ENCODE peak calls at places on chromosomes 2 and 18, in six cellular contexts. K is NCI-H774; R is caudate nucleus; B is stimulated activated CD8-positive, alpha-beta memory T cell treated with anti-CD3 and anti-CD28 coated beads, Interleukin-4, amount 100 ng/mL, for 24 hours; V is GM12865; L is NCI-H524 treated with DMSO at 0.1 percent for 48 hours. Q is an unnamed sample.

GRCh38 chr2:141440072-141440635 is 690.7 kb downstream of the LRP1B start:
- DNase-seq in L (no peak), B (no peak), V (no peak), R (no peak), K (no peak), Q (no peak)

GRCh38 chr2:222479855-222480254 is 55.5 kb downstream of the SGPP2 start:
- DNase-seq in L (no peak), K (no peak), R (no peak), B (no peak), V (no peak), Q (no peak)

GRCh38 chr2:239606955-239607794 is 206.4 kb upstream of the HDAC4 start:
- DNase-seq in K (no peak), R (no peak), V (no peak), B (no peak), L (no peak), Q (no peak)

GRCh38 chr2:206979922-206980321 is 40.6 kb downstream of the CPO start:
- DNase-seq in K (no peak), L (no peak), V (no peak), B (no peak), R (no peak), Q (no peak)

GRCh38 chr18:48358868-48359267 is 50.3 kb downstream of the ZBTB7C start:
- DNase-seq in K (no peak), B (no peak), V (peak), L (no peak), R (no peak), Q (no peak)

GRCh38 chr2:239603411-239604356 is 202.9 kb upstream of the HDAC4 start:
- DNase-seq in R (no peak), V (no peak), B (no peak), K (no peak), L (no peak), Q (no peak)

GRCh38 chr18:9577361-9577760 is 37.0 kb downstream of the PPP4R1 start:
- DNase-seq in L (no peak), K (no peak), B (no peak), V (no peak), R (no peak), Q (no peak)

GRCh38 chr2:54149623-54150501 is 34.4 kb downstream of the ACYP2 start:
- DNase-seq in V (no peak), L (no peak), R (no peak), B (no peak), K (no peak), Q (no peak)

GRCh38 chr2:75853441-75853840 is 142.7 kb upstream of the GCFC2 start:
- DNase-seq in L (no peak), K (no peak), B (no peak), V (no peak), R (no peak), Q (no peak)

GRCh38 chr2:200373196-200373595 is 66.7 kb downstream of the SPATS2L start:
- DNase-seq in R (no peak), K (no peak), L (no peak), B (no peak), V (peak), Q (no peak)

GRCh38 chr2:196356332-196356731 is 185.0 kb upstream of the STK17B start:
- DNase-seq in L (no peak), K (no peak), B (no peak), V (no peak), R (no peak), Q (no peak)

GRCh38 chr2:26394694-26395093 is 7.0 kb upstream of the DRC1 start:
- DNase-seq in R (no peak), V (no peak), B (no peak), K (no peak), L (no peak), Q (no peak)

GRCh38 chr2:168152902-168153301 is 94.5 kb downstream of the STK39 start:
- DNase-seq in L (no peak), R (no peak), K (no peak), V (no peak), B (no peak), Q (no peak)

GRCh38 chr2:17179145-17179808 is 339.0 kb downstream of the RAD51AP2 start:
- DNase-seq in V (no peak), L (no peak), R (no peak), B (no peak), K (no peak), Q (no peak)

GRCh38 chr2:152525277-152525838 is 190.4 kb downstream of the FMNL2 start:
- DNase-seq in B (no peak), L (no peak), K (no peak), R (peak), V (no peak), Q (no peak)

GRCh38 chr2:148876190-148876588 is 1.2 kb downstream of the KIF5C start:
- DNase-seq in V (peak), L (no peak), R (peak), K (peak), B (no peak), Q (peak)

GRCh38 chr2:171554991-171555615 is 32.8 kb downstream of the CYBRD1 start:
- DNase-seq in R (no peak), L (peak), K (no peak), B (no peak), V (no peak), Q (no peak)

GRCh38 chr2:8525582-8526402 is 156.1 kb upstream of the ID2 start:
- DNase-seq in V (peak), K (peak), L (no peak), R (peak), B (no peak), Q (no peak)

GRCh38 chr2:8145385-8145784 is 536.5 kb upstream of the ID2 start:
- DNase-seq in K (no peak), L (no peak), B (no peak), V (peak), R (no peak), Q (no peak)

GRCh38 chr2:110755494-110756078 is 23.2 kb downstream of the ACOXL start:
- DNase-seq in V (no peak), K (peak), L (no peak), R (no peak), B (no peak), Q (no peak)

GRCh38 chr2:2590796-2591541 is 259.9 kb upstream of the MYT1L start:
- DNase-seq in B (no peak), K (no peak), R (no peak), V (no peak), L (peak), Q (no peak)

GRCh38 chr2:111678651-111679050 is 205.3 kb downstream of the ANAPC1 start:
- DNase-seq in R (no peak), K (no peak), B (no peak), V (no peak), L (no peak), Q (no peak)

GRCh38 chr18:11495441-11495840 is 114.0 kb upstream of the SLC35G4 start:
- DNase-seq in K (no peak), L (no peak), R (no peak), B (no peak), V (no peak), Q (no peak)

GRCh38 chr2:219688560-219689445 is 61.4 kb downstream of the SLC4A3 start:
- DNase-seq in L (no peak), V (no peak), B (no peak), K (no peak), R (no peak), Q (no peak)

GRCh38 chr2:28419003-28419704 is 26.5 kb downstream of the FOSL2 start:
- DNase-seq in B (no peak), L (no peak), K (no peak), V (peak), R (no peak), Q (no peak)

GRCh38 chr18:62294073-62294472 is 31.0 kb upstream of the TNFRSF11A start:
- DNase-seq in B (no peak), L (no peak), V (no peak), K (no peak), R (no peak), Q (no peak)

GRCh38 chr18:23587220-23587642 is 925 bp upstream of the NPC1 start:
- DNase-seq in V (peak), R (no peak), B (no peak), K (no peak), L (no peak), Q (no peak)

GRCh38 chr2:88838165-88838635 is 146.7 kb downstream of the RPIA start:
- DNase-seq in L (no peak), V (peak), B (no peak), K (no peak), R (no peak), Q (no peak)

GRCh38 chr2:128520787-128521186 is 202.1 kb upstream of the HS6ST1 start:
- DNase-seq in R (no peak), L (no peak), K (no peak), V (peak), B (no peak), Q (peak)

GRCh38 chr18:65942854-65943253 is 192.0 kb downstream of the CDH7 start:
- DNase-seq in R (no peak), V (no peak), L (no peak), B (no peak), K (no peak), Q (no peak)

GRCh38 chr2:144237845-144238637 is 281.9 kb downstream of the ZEB2 start:
- DNase-seq in K (peak), B (no peak), L (peak), V (peak), R (no peak), Q (no peak)

GRCh38 chr2:135230150-135230549 is 178.1 kb downstream of the RAB3GAP1 start:
- DNase-seq in R (no peak), K (no peak), B (no peak), V (no peak), L (no peak), Q (no peak)

GRCh38 chr2:100427111-100427510 is 9.6 kb upstream of the CHST10 start:
- DNase-seq in L (no peak), K (no peak), B (no peak), R (no peak), V (no peak), Q (no peak)

GRCh38 chr2:34498561-34498960 is 899.5 kb upstream of the FAM98A start:
- DNase-seq in L (no peak), R (no peak), B (no peak), K (no peak), V (no peak), Q (no peak)

GRCh38 chr2:17593841-17594482 is 53.5 kb downstream of the VSNL1 start:
- DNase-seq in K (no peak), V (no peak), R (no peak), B (no peak), L (no peak), Q (no peak)

GRCh38 chr18:74148543-74149070 is 284 bp downstream of the TIMM21 start:
- DNase-seq in K (no peak), B (no peak), V (no peak), R (no peak), L (no peak), Q (no peak)

GRCh38 chr18:74152270-74152669 is 3.9 kb downstream of the TIMM21 start:
- DNase-seq in K (no peak), V (no peak), B (no peak), R (no peak), L (no peak), Q (no peak)

GRCh38 chr2:227411320-227411989 is 23.7 kb upstream of the SCYGR1 start:
- DNase-seq in R (no peak), K (no peak), V (peak), L (no peak), B (peak), Q (no peak)

GRCh38 chr2:101124684-101125366 is 26.4 kb downstream of the TBC1D8 start:
- DNase-seq in B (no peak), R (no peak), L (no peak), K (no peak), V (no peak), Q (no peak)

Q was measured in naive thymus-derived CD4-positive, alpha-beta T cell.